ENCODE peak calls at places on chromosomes 7 and 10, in five cellular contexts. C, I, U, K and H are unnamed samples.
A peak's percentile ranks its signal among the peaks of the same experiment; 100 is the strongest.

GRCh38 chr10:126905776-126906703 is 812 bp downstream of the DOCK1 start:
- DNase-seq in K (no peak), U (peak; percentile 73), I (peak; percentile 24), C (no peak), H (no peak)

GRCh38 chr10:31431021-31431420 is 112.0 kb downstream of the ZEB1 start:
- DNase-seq in I (no peak), C (no peak), K (no peak), U (no peak), H (no peak)

GRCh38 chr10:3828404-3829192 is 43.6 kb upstream of the KLF6 start:
- DNase-seq in C (no peak), I (peak; percentile 81), U (no peak), K (peak; percentile 73), H (no peak)

GRCh38 chr7:30471205-30471604 is 7.4 kb downstream of the NOD1 start:
- DNase-seq in U (no peak), I (no peak), C (no peak), K (no peak), H (no peak)

GRCh38 chr7:40147371-40148246 is 12.8 kb downstream of the SUGCT start:
- DNase-seq in U (peak; percentile 64), C (no peak), K (peak; percentile 21), I (no peak), H (no peak)

GRCh38 chr7:66669088-66669487 is 40.4 kb downstream of the KCTD7 start:
- DNase-seq in U (no peak), K (no peak), C (no peak), I (no peak), H (no peak)

GRCh38 chr10:5043716-5044115 is 40.1 kb upstream of the AKR1C2 start:
- DNase-seq in I (peak; percentile 22), K (no peak), U (no peak), C (peak; percentile 88), H (no peak)

GRCh38 chr10:16901102-16901501 is 83.9 kb upstream of the RSU1 start:
- DNase-seq in I (no peak), K (no peak), C (no peak), U (no peak), H (no peak)

GRCh38 chr7:5217396-5217795 is 27.4 kb downstream of the WIPI2 start:
- DNase-seq in U (no peak), I (no peak), K (no peak), C (no peak), H (no peak)

GRCh38 chr7:71835056-71835455 is 577.1 kb downstream of the CALN1 start:
- DNase-seq in C (no peak), I (no peak), K (peak; percentile 2), U (no peak), H (peak; percentile 38)

GRCh38 chr10:104326991-104327610 is 11.2 kb downstream of the ITPRIP start:
- DNase-seq in I (no peak), C (no peak), K (no peak), U (no peak), H (no peak)

GRCh38 chr7:30433082-30433481 is 45.5 kb downstream of the NOD1 start:
- DNase-seq in C (peak; percentile 73), I (no peak), K (peak; percentile 3), U (no peak), H (peak; percentile 57)

GRCh38 chr7:119472398-119473038 is 800.5 kb upstream of the KCND2 start:
- DNase-seq in K (no peak), U (no peak), C (no peak), I (peak; percentile 2), H (no peak)

GRCh38 chr7:36712015-36712414 is 12.3 kb downstream of the AOAH start:
- DNase-seq in C (no peak), I (no peak), U (no peak), K (no peak), H (no peak)

GRCh38 chr10:63866075-63866746 is 345.0 kb downstream of the REEP3 start:
- DNase-seq in U (peak; percentile 88), K (peak; percentile 65), C (no peak), I (peak; percentile 55), H (peak; percentile 9)

GRCh38 chr7:155738652-155739537 is 73.4 kb downstream of the SHH start:
- DNase-seq in U (no peak), K (peak; percentile 80), C (peak; percentile 77), I (peak; percentile 80), H (peak; percentile 24)

GRCh38 chr10:78948616-78949015 is 120.2 kb upstream of the ZMIZ1 start:
- DNase-seq in C (no peak), I (peak; percentile 32), U (no peak), K (no peak), H (no peak)

GRCh38 chr7:47610506-47611044 is 28.7 kb upstream of the TNS3 start:
- DNase-seq in I (no peak), K (peak; percentile 56), C (no peak), U (no peak), H (peak; percentile 86)

GRCh38 chr7:139870406-139870805 is 41.3 kb downstream of the TBXAS1 start:
- DNase-seq in U (no peak), I (no peak), C (no peak), K (no peak), H (no peak)

GRCh38 chr7:47602272-47603004 is 20.5 kb upstream of the TNS3 start:
- DNase-seq in I (peak; percentile 71), U (no peak), K (no peak), C (no peak), H (no peak)

GRCh38 chr7:45888185-45888992 is at the start of gene IGFBP1:
- DNase-seq in U (peak; percentile 60), K (no peak), I (peak; percentile 29), C (no peak), H (no peak)

GRCh38 chr10:7756360-7756992 is 31.3 kb downstream of the KIN start:
- DNase-seq in K (peak; percentile 11), I (peak; percentile 39), U (no peak), C (no peak), H (no peak)

GRCh38 chr10:15146366-15146765 is 22.1 kb downstream of the NMT2 start:
- DNase-seq in K (no peak), I (no peak), U (no peak), C (no peak), H (no peak)

GRCh38 chr10:24444337-24444736 is 235.4 kb downstream of the KIAA1217 start:
- DNase-seq in I (peak; percentile 72), U (no peak), C (no peak), K (peak; percentile 92), H (no peak)

GRCh38 chr7:128205068-128205467 is 36.0 kb upstream of the LEP start:
- DNase-seq in K (no peak), U (peak; percentile 22), I (no peak), C (no peak), H (no peak)

GRCh38 chr10:77604941-77605351 is 32.7 kb downstream of the KCNMA1 start:
- DNase-seq in I (no peak), K (no peak), C (no peak), U (no peak), H (no peak)

GRCh38 chr7:85184599-85185354 is 2.1 kb downstream of the SEMA3D start:
- DNase-seq in K (peak; percentile 51), C (peak; percentile 43), U (peak; percentile 54), I (no peak), H (no peak)

GRCh38 chr7:85186083-85186520 is 754 bp downstream of the SEMA3D start:
- DNase-seq in C (no peak), K (peak; percentile 18), I (peak; percentile 36), U (peak; percentile 63), H (no peak)

GRCh38 chr7:85183296-85183695 is 3.6 kb downstream of the SEMA3D start:
- DNase-seq in I (no peak), C (no peak), K (no peak), U (no peak), H (no peak)

GRCh38 chr7:85186521-85187241 is at the start of gene SEMA3D:
- DNase-seq in U (peak; percentile 90), C (peak; percentile 66), K (peak; percentile 57), I (peak; percentile 87), H (no peak)

DNA sequence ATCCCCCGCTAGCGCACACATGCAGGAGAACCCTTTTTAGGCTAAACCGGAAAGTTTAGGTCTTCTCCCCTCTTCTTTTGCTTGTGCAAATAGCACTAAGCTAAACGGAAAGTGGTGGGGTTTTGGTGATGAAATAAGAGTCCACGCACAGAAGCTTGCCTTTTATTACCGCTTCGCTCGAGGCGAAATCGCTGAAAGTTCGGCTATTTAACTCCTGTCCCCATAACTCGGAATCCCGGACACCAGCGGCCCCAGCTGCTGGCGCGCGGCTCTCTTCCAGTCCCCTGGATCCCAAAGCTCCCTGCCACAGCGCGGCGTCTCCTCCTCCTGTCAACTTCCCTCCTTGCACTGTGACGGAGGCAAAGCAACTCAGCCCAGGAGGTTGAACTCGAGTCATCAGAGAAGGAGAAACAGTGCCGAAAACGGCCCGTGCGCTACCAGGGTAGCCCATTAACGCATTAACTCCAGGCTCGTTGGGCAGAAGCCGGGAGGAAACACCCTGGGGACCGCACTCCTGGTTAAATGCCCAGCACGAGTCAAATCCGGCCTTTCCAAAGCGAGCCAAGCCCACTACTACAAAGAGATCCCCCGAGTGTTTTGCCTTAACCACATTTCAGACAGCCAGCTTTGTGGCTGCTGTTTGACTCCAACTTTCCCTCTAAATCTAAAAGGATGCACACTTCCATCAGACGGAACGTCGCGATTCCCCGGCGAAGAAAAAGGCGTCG is 1.3 kb downstream of the SEMA3D start:
- DNase-seq in C (peak; percentile 43), I (peak; percentile 66), U (peak; percentile 71), K (peak; percentile 59), H (no peak)
- TF ChIP-seq CTCF in C (no peak), I (peak; percentile 16), U (peak; percentile 4), K (peak; percentile 56), H (peak; percentile 19)

GRCh38 chr10:44651834-44652233 is 259.3 kb upstream of the TMEM72 start:
- DNase-seq in I (no peak), C (no peak), U (no peak), K (no peak), H (no peak)
- H3K4me3 ChIP-seq in I (no peak overlapping the region), C (no peak overlapping the region), U (no peak overlapping the region), K (no peak overlapping the region), H (no peak overlapping the region)

GRCh38 chr10:94042814-94043175 is 49.1 kb downstream of the PLCE1 start:
- DNase-seq in U (no peak), I (no peak), K (no peak), C (no peak), H (no peak)
- TF ChIP-seq CTCF in U (no peak), I (no peak), K (no peak), C (no peak), H (no peak)

GRCh38 chr10:96666738-96667137 is 53.6 kb downstream of the PIK3AP1 start:
- DNase-seq in K (no peak), U (no peak), I (no peak), C (no peak), H (no peak)
- H3K4me3 ChIP-seq in K (no peak overlapping the region), U (no peak overlapping the region), I (no peak overlapping the region), C (no peak overlapping the region), H (no peak overlapping the region)

GRCh38 chr10:116765549-116766162 is 23.3 kb upstream of the HSPA12A start:
- DNase-seq in I (peak; percentile 30), U (peak; percentile 78), K (no peak), C (no peak), H (no peak)
- TF ChIP-seq CTCF in I (no peak), U (peak; percentile 74), K (peak; percentile 54), C (peak; percentile 27), H (peak; percentile 14)